ENCODE peak calls at places on chromosomes 13 and 19, in nine cellular contexts. S is bronchial epithelial cell, L is PC-3, X is lung, P is heart left ventricle, T is neuronal stem cell, W is neural progenitor cell, R is mammary epithelial cell, Z is left lung. B is an unnamed sample.

GRCh38 chr13:111629933-111630332 is 309.5 kb downstream of the TEX29 start:
- DNase-seq in S (no peak), L (no peak), X (no peak), P (no peak), T (no peak), W (peak), R (no peak), Z (no peak), B (no peak)

GRCh38 chr13:45297456-45298205 is 43.4 kb downstream of the TPT1 start:
- DNase-seq in S (no peak), L (no peak), X (no peak), P (no peak), T (no peak), W (no peak), R (no peak), Z (no peak), B (no peak)

GRCh38 chr13:109362606-109363005 is 423.8 kb downstream of the IRS2 start:
- DNase-seq in S (no peak), L (no peak), X (no peak), P (no peak), T (no peak), W (no peak), R (no peak), Z (no peak), B (no peak)

GRCh38 chr13:97369269-97369893 is 64.6 kb upstream of the RAP2A start:
- DNase-seq in S (no peak), L (no peak), X (no peak), P (no peak), T (no peak), W (no peak), R (no peak), Z (no peak), B (no peak)

GRCh38 chr19:7391218-7391670 is 42.5 kb downstream of the ARHGEF18 start:
- DNase-seq in S (peak), L (peak), X (no peak), P (no peak), T (no peak), W (no peak), R (peak), Z (no peak), B (peak)

GRCh38 chr19:10520652-10521318 is 3.5 kb upstream of the S1PR5 start:
- DNase-seq in S (peak), L (peak), X (no peak), P (no peak), T (no peak), W (no peak), R (peak), Z (no peak), B (peak)

GRCh38 chr19:611506-611869 is 21.8 kb downstream of the HCN2 start:
- DNase-seq in S (peak), L (peak), X (no peak), P (no peak), T (no peak), W (no peak), R (peak), Z (no peak), B (peak)

GRCh38 chr13:110363009-110363408 is 55.9 kb downstream of the COL4A2 start:
- DNase-seq in S (no peak), L (no peak), X (no peak), P (no peak), T (no peak), W (peak), R (no peak), Z (no peak), B (no peak)

GRCh38 chr13:47457631-47458030 is 543.4 kb downstream of the SUCLA2 start:
- DNase-seq in S (peak), L (no peak), X (no peak), P (no peak), T (no peak), W (no peak), R (peak), Z (no peak), B (peak)

GRCh38 chr13:95073826-95074345 is 227.4 kb downstream of the ABCC4 start:
- DNase-seq in S (no peak), L (no peak), X (no peak), P (no peak), T (no peak), W (no peak), R (no peak), Z (no peak), B (no peak)

GRCh38 chr19:11142528-11143171 is 12.9 kb downstream of the SPC24 start:
- DNase-seq in S (peak), L (peak), X (peak), P (peak), T (peak), W (peak), R (peak), Z (peak), B (peak)

GRCh38 chr19:46299004-46299509 is 2.2 kb downstream of the HIF3A start:
- DNase-seq in S (peak), L (peak), X (peak), P (peak), T (no peak), W (no peak), R (peak), Z (peak), B (peak)

GRCh38 chr19:30369833-30370232 is 2.4 kb upstream of the ZNF536 start:
- DNase-seq in S (no peak), L (no peak), X (no peak), P (no peak), T (no peak), W (no peak), R (no peak), Z (no peak), B (no peak)

GRCh38 chr19:31525610-31526147 is 176.4 kb upstream of the TSHZ3 start:
- DNase-seq in S (no peak), L (no peak), X (no peak), P (no peak), T (no peak), W (no peak), R (no peak), Z (no peak), B (no peak)

GRCh38 chr19:31356587-31357314 is 7.5 kb upstream of the TSHZ3 start:
- DNase-seq in S (no peak), L (no peak), X (no peak), P (no peak), T (no peak), W (peak), R (no peak), Z (peak), B (peak)

GRCh38 chr13:44903596-44903995 is 85.7 kb downstream of the NUFIP1 start:
- DNase-seq in S (no peak), L (no peak), X (peak), P (peak), T (no peak), W (peak), R (no peak), Z (peak), B (peak)

GRCh38 chr13:48317511-48317981 is 14.0 kb downstream of the RB1 start:
- DNase-seq in S (no peak), L (no peak), X (no peak), P (no peak), T (no peak), W (no peak), R (no peak), Z (no peak), B (no peak)

GRCh38 chr13:42424182-42424581 is 149.8 kb upstream of the TNFSF11 start:
- DNase-seq in S (no peak), L (no peak), X (no peak), P (no peak), T (no peak), W (no peak), R (no peak), Z (no peak), B (no peak)

GRCh38 chr13:106184778-106185177 is 350.7 kb downstream of the EFNB2 start:
- DNase-seq in S (no peak), L (no peak), X (no peak), P (no peak), T (no peak), W (no peak), R (no peak), Z (no peak), B (no peak)

GRCh38 chr13:41401371-41401770 is 56.0 kb upstream of the RGCC start:
- DNase-seq in S (no peak), L (peak), X (no peak), P (no peak), T (no peak), W (peak), R (no peak), Z (no peak), B (peak)

DNA sequence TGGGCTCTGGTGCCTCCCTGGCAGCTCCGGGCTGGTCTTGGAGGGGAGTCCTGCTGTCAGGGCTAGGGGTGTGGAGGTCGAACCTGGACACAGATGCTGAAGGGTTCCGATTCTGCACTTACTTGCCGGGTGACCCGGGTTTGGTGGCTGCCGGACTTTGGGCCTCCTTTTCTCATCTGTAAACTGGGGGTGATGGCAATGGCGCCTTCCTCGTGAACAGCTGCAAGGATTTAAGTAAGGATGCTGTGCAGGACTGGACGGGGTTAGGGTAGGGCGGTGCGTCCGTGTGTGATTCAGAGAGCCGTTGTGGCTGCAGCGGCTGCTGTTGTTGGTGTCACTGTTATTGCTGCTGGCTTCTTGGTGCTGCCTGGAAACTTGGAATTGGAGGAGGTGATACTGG is 2.4 kb downstream of the HPN start:
- DNase-seq in S (no peak), L (no peak), X (no peak), P (no peak), T (no peak), W (no peak), R (no peak), Z (no peak), B (no peak)
- H3K4me3 ChIP-seq in S (no peak), L (no peak), X (no peak), P (no peak), T (no peak), W (no peak), R (no peak), Z (no peak), B (no peak)

DNA sequence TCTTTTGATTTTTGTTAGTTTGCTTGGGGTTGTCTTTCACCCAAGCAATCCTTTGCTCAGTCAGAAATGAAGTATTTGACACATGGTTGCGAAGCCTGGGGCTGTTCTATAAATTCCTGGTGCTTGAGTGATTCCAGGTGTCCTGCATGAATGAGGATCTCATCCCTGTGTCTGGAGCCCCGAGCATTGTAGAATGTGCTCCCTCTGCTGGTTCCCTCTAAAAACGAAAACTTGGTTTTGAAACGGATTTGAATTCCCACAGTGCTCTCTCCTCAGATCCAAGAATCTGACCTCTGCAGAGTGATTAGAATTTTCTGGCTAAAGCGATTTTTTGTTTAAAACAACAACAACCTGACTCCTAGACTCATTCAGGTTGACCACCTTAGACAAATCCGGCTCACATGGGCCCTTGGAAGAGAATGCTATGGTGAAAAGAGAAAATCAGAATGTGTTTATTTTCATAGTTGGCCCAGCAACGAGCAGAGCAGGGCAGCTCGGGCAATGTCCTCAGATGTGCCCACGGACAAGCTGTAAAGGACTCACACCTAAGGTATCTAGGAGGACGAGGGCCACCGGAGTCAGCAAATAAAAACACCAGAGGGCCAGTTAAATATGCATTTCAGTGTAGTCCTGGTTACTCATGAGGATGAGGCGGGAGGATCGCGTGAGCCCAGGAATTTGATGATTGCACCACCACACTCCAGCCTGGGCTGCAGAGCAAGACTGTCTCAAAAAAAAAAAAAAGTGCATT is 8.7 kb upstream of the ATP12A start:
- DNase-seq in S (peak), L (peak), X (peak), P (no peak), T (peak), W (peak), R (peak), Z (peak), B (peak)
- H3K4me3 ChIP-seq in S (no peak), L (peak), X (no peak), P (peak), T (no peak), W (peak), R (peak), Z (no peak), B (no peak)

GRCh38 chr19:41447732-41448332 is 4.9 kb downstream of the ERICH4 start:
- DNase-seq in S (no peak), L (no peak), X (no peak), P (no peak), T (no peak), W (no peak), R (no peak), Z (no peak), B (no peak)
- H3K4me3 ChIP-seq in S (no peak), L (no peak), X (no peak), P (peak), T (no peak), W (no peak), R (no peak), Z (peak), B (no peak)

DNA sequence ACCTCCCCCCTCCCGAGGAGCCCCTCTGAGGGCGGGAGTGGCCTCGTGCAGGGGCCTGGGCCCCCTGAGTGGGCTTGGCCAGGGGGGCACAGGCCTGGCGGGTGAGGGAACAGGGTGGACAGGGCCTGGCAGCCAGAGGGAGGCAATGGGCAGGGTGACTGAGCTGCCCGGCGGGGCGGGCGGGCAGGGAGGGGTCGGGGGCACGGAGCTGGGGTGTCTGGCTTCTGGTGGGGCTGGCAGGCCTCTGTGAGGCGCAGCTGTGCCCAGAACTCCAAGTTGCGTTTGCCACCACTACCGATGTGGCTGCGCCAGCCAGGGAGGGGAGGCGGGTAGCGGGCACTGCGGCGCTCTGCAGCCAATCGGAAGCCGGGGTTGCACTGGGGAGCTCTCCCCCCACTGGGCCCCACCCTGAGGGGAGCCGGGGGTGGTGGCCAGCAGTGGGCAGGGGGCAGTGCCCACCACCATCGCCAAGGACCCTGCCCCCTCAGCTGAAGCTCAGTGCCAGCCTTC is 7.2 kb downstream of the NFIX start:
- DNase-seq in S (no peak), L (no peak), X (no peak), P (peak), T (no peak), W (no peak), R (no peak), Z (no peak), B (peak)
- H3K4me3 ChIP-seq in S (no peak), L (no peak), X (no peak), P (peak), T (no peak), W (no peak), R (no peak), Z (no peak), B (peak)